ENCODE peak calls at places on chromosomes 1 and 21, in nine cellular contexts. C is IMR-90, L is cardiac muscle cell, I is heart left ventricle, D is AG10803, U is right lobe of liver, F is fibroblast of pulmonary artery, B is suprapubic skin, Q is mammary epithelial cell. O is an unnamed sample.

GRCh38 chr21:33035147-33035546 is 9.4 kb downstream of the OLIG2 start:
- DNase-seq in C (no peak), L (no peak), I (no peak), D (no peak), U (no peak), F (no peak), B (no peak), Q (no peak), O (no peak)

GRCh38 chr1:40690919-40691537 is 476 bp upstream of the NFYC start:
- DNase-seq in C (no peak), L (no peak), I (no peak), D (peak; percentile 8), U (no peak), F (no peak), B (no peak), Q (no peak), O (no peak)

GRCh38 chr21:37642493-37642892 is 273.8 kb downstream of the KCNJ6 start:
- DNase-seq in C (no peak), L (no peak), I (no peak), D (no peak), U (no peak), F (no peak), B (no peak), Q (peak; percentile 36), O (no peak)

GRCh38 chr1:11961230-11961629 is 19.0 kb upstream of the MFN2 start:
- DNase-seq in C (no peak), L (no peak), I (no peak), D (peak; percentile 52), U (no peak), F (peak; percentile 35), B (no peak), Q (no peak), O (no peak)

GRCh38 chr1:113415256-113416189 is 25.2 kb downstream of the MAGI3 start:
- DNase-seq in C (no peak), L (no peak), I (no peak), D (no peak), U (no peak), F (no peak), B (no peak), Q (no peak), O (no peak)

GRCh38 chr1:202203238-202204039 is 9.8 kb downstream of the LGR6 start:
- DNase-seq in C (no peak), L (no peak), I (no peak), D (no peak), U (no peak), F (no peak), B (no peak), Q (no peak), O (no peak)

GRCh38 chr1:52658795-52659194 is 25.8 kb downstream of the SHISAL2A start:
- DNase-seq in C (no peak), L (no peak), I (no peak), D (no peak), U (no peak), F (no peak), B (no peak), Q (peak; percentile 81), O (no peak)

GRCh38 chr1:94228640-94229375 is 8.6 kb downstream of the ARHGAP29 start:
- DNase-seq in C (no peak), L (peak; percentile 69), I (no peak), D (peak; percentile 25), U (no peak), F (peak; percentile 59), B (no peak), Q (no peak), O (no peak)

GRCh38 chr1:228158151-228158571 is 7.4 kb upstream of the IBA57 start:
- DNase-seq in C (no peak), L (peak; percentile 13), I (no peak), D (no peak), U (no peak), F (no peak), B (no peak), Q (no peak), O (peak; percentile 9)

GRCh38 chr1:56376188-56376984 is 203.0 kb downstream of the PLPP3 start:
- DNase-seq in C (peak; percentile 31), L (peak; percentile 46), I (peak; percentile 37), D (peak; percentile 80), U (no peak), F (peak; percentile 46), B (peak; percentile 75), Q (peak; percentile 74), O (peak; percentile 32)

GRCh38 chr1:7109901-7110300 is 324.6 kb downstream of the CAMTA1 start:
- DNase-seq in C (no peak), L (no peak), I (no peak), D (no peak), U (no peak), F (no peak), B (no peak), Q (peak; percentile 35), O (no peak)

GRCh38 chr1:11233208-11233607 is 29.1 kb downstream of the MTOR start:
- DNase-seq in C (no peak), L (no peak), I (no peak), D (no peak), U (no peak), F (no peak), B (no peak), Q (no peak), O (no peak)

GRCh38 chr1:41078193-41078592 is 56.7 kb upstream of the SLFNL1 start:
- DNase-seq in C (no peak), L (no peak), I (no peak), D (no peak), U (no peak), F (no peak), B (no peak), Q (no peak), O (no peak)

GRCh38 chr1:74584185-74584584 is 71.8 kb upstream of the LRRC53 start:
- DNase-seq in C (peak; percentile 0), L (peak; percentile 1), I (no peak), D (peak; percentile 32), U (no peak), F (peak; percentile 1), B (no peak), Q (no peak), O (no peak)

GRCh38 chr1:17346046-17346789 is 25.8 kb upstream of the PADI6 start:
- DNase-seq in C (no peak), L (no peak), I (no peak), D (no peak), U (no peak), F (no peak), B (no peak), Q (no peak), O (no peak)

GRCh38 chr21:24941316-24942185 is 665.7 kb downstream of the MRPL39 start:
- DNase-seq in C (no peak), L (no peak), I (no peak), D (no peak), U (no peak), F (no peak), B (no peak), Q (no peak), O (no peak)

GRCh38 chr21:18026359-18026758 is 207.2 kb upstream of the C21orf91 start:
- DNase-seq in C (no peak), L (no peak), I (no peak), D (no peak), U (no peak), F (no peak), B (no peak), Q (no peak), O (no peak)

GRCh38 chr1:198845851-198846250 is 207.0 kb downstream of the PTPRC start:
- DNase-seq in C (peak; percentile 72), L (no peak), I (no peak), D (peak; percentile 9), U (no peak), F (no peak), B (no peak), Q (no peak), O (no peak)

GRCh38 chr1:154476791-154477190 is 25.2 kb upstream of the TDRD10 start:
- DNase-seq in C (no peak), L (no peak), I (no peak), D (no peak), U (peak; percentile 20), F (no peak), B (peak; percentile 19), Q (peak; percentile 51), O (no peak)

GRCh38 chr1:154481058-154481457 is 21.0 kb upstream of the TDRD10 start:
- DNase-seq in C (no peak), L (no peak), I (no peak), D (no peak), U (peak; percentile 30), F (no peak), B (no peak), Q (no peak), O (no peak)

GRCh38 chr1:154479764-154480421 is 22.1 kb upstream of the TDRD10 start:
- DNase-seq in C (peak; percentile 85), L (peak; percentile 92), I (peak; percentile 58), D (peak; percentile 81), U (peak; percentile 56), F (peak; percentile 94), B (peak; percentile 74), Q (peak; percentile 74), O (no peak)

GRCh38 chr1:154478013-154478412 is 24.0 kb upstream of the TDRD10 start:
- DNase-seq in C (no peak), L (no peak), I (no peak), D (no peak), U (peak; percentile 35), F (no peak), B (peak; percentile 34), Q (no peak), O (no peak)

GRCh38 chr1:154478639-154479038 is 23.4 kb upstream of the TDRD10 start:
- DNase-seq in C (peak; percentile 34), L (peak; percentile 50), I (no peak), D (peak; percentile 23), U (peak; percentile 27), F (peak; percentile 62), B (no peak), Q (peak; percentile 32), O (no peak)
- TF ChIP-seq CTCF in C (peak; percentile 5), L (no peak), I (no peak), D (peak; percentile 29), U (no peak), F (peak; percentile 18), B (no peak), Q (peak; percentile 35), O (no peak)

GRCh38 chr1:243525085-243525487 is 269.2 kb downstream of the SDCCAG8 start:
- DNase-seq in C (peak; percentile 87), L (peak; percentile 61), I (no peak), D (peak; percentile 60), U (no peak), F (peak; percentile 86), B (no peak), Q (peak; percentile 75), O (no peak)
- H3K4me3 ChIP-seq in C (no peak overlapping the region), L (no peak overlapping the region), I (no peak overlapping the region), D (no peak overlapping the region), U (no peak overlapping the region), F (no peak overlapping the region), B (no peak overlapping the region), Q (no peak overlapping the region), O (no peak overlapping the region)

DNA sequence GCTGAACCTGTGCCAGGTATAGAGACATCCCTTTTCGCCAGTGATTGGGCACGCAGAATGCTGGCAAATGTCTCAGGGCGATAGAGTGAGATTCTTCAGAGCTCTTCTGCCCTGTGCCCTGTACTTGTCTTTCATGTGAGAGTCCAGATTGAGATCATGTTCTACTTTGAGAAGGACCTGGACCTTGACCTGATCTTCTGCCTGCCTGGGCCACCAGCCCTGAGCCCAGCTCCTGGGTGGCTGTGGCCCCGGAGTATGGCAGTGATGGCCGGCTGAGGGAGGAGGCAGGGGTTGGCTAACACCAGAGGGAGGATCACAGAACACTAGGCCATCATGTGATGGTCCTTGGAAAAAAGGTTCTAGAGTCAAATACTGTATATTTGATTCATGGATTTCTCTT is 13.8 kb downstream of the STRIP1 start:
- DNase-seq in C (no peak), L (no peak), I (no peak), D (no peak), U (peak; percentile 46), F (no peak), B (no peak), Q (no peak), O (no peak)
- TF ChIP-seq CTCF in C (no peak), L (no peak), I (no peak), D (no peak), U (no peak), F (no peak), B (no peak), Q (no peak), O (no peak)

GRCh38 chr21:26965567-26966359 is 1.1 kb downstream of the ADAMTS5 start:
- DNase-seq in C (peak; percentile 12), L (peak; percentile 41), I (peak; percentile 66), D (peak; percentile 70), U (peak; percentile 49), F (no peak), B (peak; percentile 65), Q (peak; percentile 9), O (peak; percentile 65)
- H3K4me3 ChIP-seq in C (peak overlapping the region; percentile 65), L (peak overlapping the region; percentile 60), I (peak overlapping the region; percentile 51), D (peak overlapping the region; percentile 81), U (peak overlapping the region; percentile 40), F (peak overlapping the region; percentile 60), B (peak overlapping the region; percentile 56), Q (peak overlapping the region; percentile 15), O (peak overlapping the region; percentile 76)